ENCODE peak calls at places on chromosome 5, in four cellular contexts. One of them, this sample, is unnamed. For H3K4me1, the result is how much of the 10 kb centered on the place peaks cover.

GRCh38 chr5:85148701-85149100 is 764.0 kb upstream of the EDIL3 start:
- DNase-seq in psoas muscle: no peak
- DNase-seq in tibial artery: no peak
- DNase-seq in lower lobe of right lung: no peak
- DNase-seq in this sample: no peak

GRCh38 chr5:117255211-117256032 is 680.8 kb upstream of the SEMA6A start:
- DNase-seq in psoas muscle: no peak
- DNase-seq in tibial artery: no peak
- DNase-seq in lower lobe of right lung: no peak
- DNase-seq in this sample: no peak

GRCh38 chr5:94174748-94175411 is 433.5 kb upstream of the POU5F2 start:
- DNase-seq in psoas muscle: no peak
- DNase-seq in tibial artery: no peak
- DNase-seq in lower lobe of right lung: no peak
- DNase-seq in this sample: no peak

GRCh38 chr5:173283318-173284288 is 44.6 kb downstream of the STC2 start:
- DNase-seq in psoas muscle: peak
- DNase-seq in tibial artery: peak
- DNase-seq in lower lobe of right lung: peak
- DNase-seq in this sample: no peak

GRCh38 chr5:36705055-36705454 is 98.6 kb downstream of the SLC1A3 start:
- DNase-seq in psoas muscle: no peak
- DNase-seq in tibial artery: no peak
- DNase-seq in lower lobe of right lung: no peak
- DNase-seq in this sample: no peak

GRCh38 chr5:11491658-11492057 is 412.6 kb downstream of the CTNND2 start:
- DNase-seq in psoas muscle: no peak
- DNase-seq in tibial artery: no peak
- DNase-seq in lower lobe of right lung: no peak
- DNase-seq in this sample: no peak

GRCh38 chr5:67301285-67301904 is 104.8 kb upstream of the CD180 start:
- DNase-seq in psoas muscle: peak
- DNase-seq in tibial artery: peak
- DNase-seq in lower lobe of right lung: peak
- DNase-seq in this sample: peak

GRCh38 chr5:150043657-150044333 is 42.6 kb downstream of the CSF1R start:
- DNase-seq in psoas muscle: peak
- DNase-seq in tibial artery: no peak
- DNase-seq in lower lobe of right lung: no peak
- DNase-seq in this sample: no peak

GRCh38 chr5:72108200-72109050 is 1.1 kb downstream of the MAP1B start:
- DNase-seq in psoas muscle: peak
- DNase-seq in tibial artery: peak
- DNase-seq in lower lobe of right lung: peak
- DNase-seq in this sample: peak

GRCh38 chr5:143177263-143177994 is 226.1 kb downstream of the NR3C1 start:
- DNase-seq in psoas muscle: peak
- DNase-seq in tibial artery: peak
- DNase-seq in lower lobe of right lung: no peak
- DNase-seq in this sample: peak

GRCh38 chr5:143248391-143248790 is 155.1 kb downstream of the NR3C1 start:
- DNase-seq in psoas muscle: no peak
- DNase-seq in tibial artery: no peak
- DNase-seq in lower lobe of right lung: no peak
- DNase-seq in this sample: no peak

GRCh38 chr5:133510634-133511262 is 101.6 kb downstream of the FSTL4 start:
- DNase-seq in psoas muscle: no peak
- DNase-seq in tibial artery: no peak
- DNase-seq in lower lobe of right lung: no peak
- DNase-seq in this sample: no peak

GRCh38 chr5:176533894-176534611 is 3.1 kb downstream of the RNF44 start:
- DNase-seq in psoas muscle: peak
- DNase-seq in tibial artery: no peak
- DNase-seq in lower lobe of right lung: peak
- DNase-seq in this sample: no peak

GRCh38 chr5:176535655-176536131 is 1.5 kb downstream of the RNF44 start:
- DNase-seq in psoas muscle: no peak
- DNase-seq in tibial artery: no peak
- DNase-seq in lower lobe of right lung: no peak
- DNase-seq in this sample: no peak

GRCh38 chr5:176535101-176535654 is 2.0 kb downstream of the RNF44 start:
- DNase-seq in psoas muscle: no peak
- DNase-seq in tibial artery: no peak
- DNase-seq in lower lobe of right lung: peak
- DNase-seq in this sample: no peak

GRCh38 chr5:176533390-176533789 is 3.8 kb downstream of the RNF44 start:
- DNase-seq in psoas muscle: no peak
- DNase-seq in tibial artery: no peak
- DNase-seq in lower lobe of right lung: peak
- DNase-seq in this sample: no peak

DNA sequence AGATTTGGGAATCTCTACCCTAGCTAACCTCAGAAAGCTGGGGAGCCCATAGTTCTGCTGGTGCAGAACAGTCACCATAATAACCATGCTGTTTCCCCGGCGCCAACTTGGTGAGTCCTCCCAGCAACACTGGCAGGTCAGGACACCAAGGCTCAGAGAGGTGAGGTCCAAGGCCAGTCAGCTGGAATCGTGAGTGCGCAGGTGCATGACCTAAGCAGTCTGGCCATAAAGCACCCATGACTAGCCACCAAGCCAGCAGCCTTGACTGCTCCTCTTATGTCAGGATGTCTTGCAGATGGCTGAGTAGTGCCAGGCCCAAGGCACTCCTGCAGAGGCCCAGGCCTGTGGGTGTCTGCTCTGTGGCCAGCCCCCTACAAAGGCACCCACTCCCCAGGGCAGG is 2.6 kb downstream of the RNF44 start:
- DNase-seq in psoas muscle: no peak
- DNase-seq in tibial artery: no peak
- DNase-seq in lower lobe of right lung: no peak
- DNase-seq in this sample: no peak
- H3K4me1 ChIP-seq in psoas muscle: under half
- H3K4me1 ChIP-seq in tibial artery: under half
- H3K4me1 ChIP-seq in lower lobe of right lung: half or more
- H3K4me1 ChIP-seq in this sample: under half

GRCh38 chr5:122421379-122422081 is 109.5 kb downstream of the SNCAIP start:
- DNase-seq in psoas muscle: no peak
- DNase-seq in tibial artery: no peak
- DNase-seq in lower lobe of right lung: no peak
- DNase-seq in this sample: no peak
- H3K4me3 ChIP-seq in psoas muscle: no peak
- H3K4me3 ChIP-seq in tibial artery: no peak
- H3K4me3 ChIP-seq in lower lobe of right lung: no peak
- H3K4me3 ChIP-seq in this sample: no peak

DNA sequence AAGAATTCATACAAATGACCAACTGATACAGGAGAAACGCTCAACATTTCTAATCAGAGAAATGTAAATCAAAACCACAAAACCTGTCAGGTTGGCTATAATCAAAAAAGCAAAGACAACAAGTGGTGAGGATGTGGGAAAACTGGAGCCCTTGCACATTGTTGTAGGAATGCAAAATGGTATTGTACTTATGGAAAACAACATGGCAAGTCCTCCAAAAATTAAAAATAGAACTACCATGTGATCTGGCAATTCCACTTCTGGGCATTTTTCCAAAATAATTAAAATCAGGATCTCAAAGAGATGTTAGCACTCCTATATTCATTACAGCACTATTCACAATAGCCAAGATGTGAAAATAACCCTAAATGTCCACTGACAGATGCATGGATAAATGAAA is 76.1 kb downstream of the FNIP1 start:
- DNase-seq in psoas muscle: no peak
- DNase-seq in tibial artery: no peak
- DNase-seq in lower lobe of right lung: no peak
- DNase-seq in this sample: no peak
- H3K4me1 ChIP-seq in psoas muscle: under half
- H3K4me1 ChIP-seq in tibial artery: under half
- H3K4me1 ChIP-seq in lower lobe of right lung: under half
- H3K4me1 ChIP-seq in this sample: under half

DNA sequence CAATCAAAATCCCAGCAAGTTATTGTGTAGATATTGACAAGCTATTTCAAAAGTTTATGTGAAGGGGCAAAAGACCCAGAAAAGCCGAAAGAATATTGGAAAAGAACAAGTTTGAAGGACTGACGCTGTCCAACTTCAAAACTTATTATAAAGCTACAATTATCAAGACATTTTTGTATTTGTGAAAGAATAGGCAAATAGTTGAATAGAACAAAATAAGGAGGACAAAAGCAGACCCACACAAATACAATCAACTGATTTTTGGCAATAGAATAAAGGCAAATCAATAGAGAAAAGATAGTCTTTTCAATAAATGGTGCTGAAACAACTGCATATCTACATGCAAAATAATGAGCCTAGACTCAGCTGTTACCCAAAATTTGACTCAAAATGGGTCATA is 807.7 kb upstream of the CDH6 start:
- DNase-seq in psoas muscle: no peak
- DNase-seq in tibial artery: no peak
- DNase-seq in lower lobe of right lung: no peak
- DNase-seq in this sample: no peak
- H3K4me3 ChIP-seq in psoas muscle: no peak
- H3K4me3 ChIP-seq in tibial artery: no peak
- H3K4me3 ChIP-seq in lower lobe of right lung: no peak
- H3K4me3 ChIP-seq in this sample: no peak

DNA sequence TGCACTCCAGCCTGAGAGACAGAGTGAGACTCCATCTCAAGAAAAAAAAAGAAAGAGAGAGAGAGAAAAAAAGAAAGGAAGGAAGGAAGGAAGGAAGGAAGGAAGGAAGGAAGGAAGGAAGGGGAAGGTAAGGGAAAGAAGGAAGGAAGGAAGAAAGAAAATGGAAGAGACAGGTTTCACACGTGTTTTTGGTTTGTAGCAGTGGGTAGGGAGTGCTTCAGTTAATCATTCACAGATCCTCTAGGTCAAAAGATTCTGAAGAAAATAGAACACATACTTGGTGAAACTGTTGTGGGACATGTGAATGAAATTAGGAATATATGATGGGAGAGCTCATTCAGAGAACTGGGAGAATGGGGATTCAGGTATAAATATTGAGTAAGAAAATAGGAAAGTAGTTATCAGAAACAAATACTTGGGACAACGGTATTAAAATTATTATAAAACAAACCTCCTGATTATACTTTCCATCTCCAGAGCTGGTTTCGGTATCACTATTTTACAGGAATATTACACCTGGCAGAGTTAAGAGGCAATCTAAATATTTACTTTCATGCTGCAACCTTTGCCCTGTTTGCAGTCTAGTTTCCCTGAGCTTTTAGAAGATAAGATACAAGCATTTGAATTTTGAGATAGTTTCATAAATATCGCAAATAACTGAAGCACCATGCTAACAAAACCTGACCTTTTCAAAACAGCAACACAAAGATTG is 37.2 kb downstream of the MARVELD2 start:
- DNase-seq in psoas muscle: no peak
- DNase-seq in tibial artery: no peak
- DNase-seq in lower lobe of right lung: no peak
- DNase-seq in this sample: no peak
- H3K4me1 ChIP-seq in psoas muscle: under half
- H3K4me1 ChIP-seq in tibial artery: under half
- H3K4me1 ChIP-seq in lower lobe of right lung: under half
- H3K4me1 ChIP-seq in this sample: under half

DNA sequence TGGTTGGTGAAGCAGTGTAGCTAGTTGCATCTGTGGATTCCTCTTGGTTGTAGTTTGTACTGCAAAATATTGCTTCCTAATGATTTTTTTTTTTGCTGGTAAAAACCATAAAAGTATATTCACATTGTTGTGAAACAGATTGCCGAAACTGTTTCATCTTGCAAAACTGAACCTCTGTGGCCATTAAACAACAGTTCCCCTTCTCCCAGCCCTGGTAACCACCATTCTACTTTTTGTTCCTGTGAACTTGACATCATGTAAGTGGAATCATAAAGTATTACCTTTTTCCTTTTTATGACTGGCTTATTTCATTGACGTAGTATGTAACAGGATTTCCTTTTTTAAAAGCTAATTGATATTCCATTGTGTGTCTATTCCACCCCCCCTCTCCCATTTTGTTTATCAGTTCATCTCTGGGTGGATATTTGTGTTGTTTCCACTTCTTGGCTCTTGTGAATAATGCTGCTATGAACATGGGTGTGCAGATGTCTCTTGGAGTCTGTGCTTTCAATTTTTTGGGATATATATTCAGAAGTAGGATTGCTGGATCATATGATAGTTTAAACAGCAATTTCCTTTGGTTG is 11.8 kb downstream of the SUB1 start:
- DNase-seq in psoas muscle: no peak
- DNase-seq in tibial artery: no peak
- DNase-seq in lower lobe of right lung: no peak
- DNase-seq in this sample: no peak
- H3K4me3 ChIP-seq in psoas muscle: no peak
- H3K4me3 ChIP-seq in tibial artery: no peak
- H3K4me3 ChIP-seq in lower lobe of right lung: no peak
- H3K4me3 ChIP-seq in this sample: no peak

DNA sequence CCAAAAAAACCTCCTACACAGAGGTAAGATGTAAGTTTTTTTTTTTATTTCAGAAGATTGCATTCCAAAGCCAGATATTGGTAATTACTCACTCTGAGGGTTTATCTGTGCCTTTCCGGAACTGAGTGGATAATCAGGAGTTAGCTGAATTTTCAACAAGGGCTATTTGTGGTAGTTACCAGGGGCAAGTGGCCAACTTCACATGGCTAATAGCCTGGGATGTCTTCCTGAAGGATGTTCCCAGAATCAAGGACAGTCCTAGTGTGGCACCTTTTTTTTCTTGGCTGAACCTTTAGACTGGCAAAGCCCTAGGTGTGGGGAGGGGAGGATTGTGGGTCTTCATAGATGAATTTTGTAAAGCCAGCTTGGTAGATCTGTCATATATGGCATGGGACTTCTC is 7.1 kb downstream of the LARP1 start:
- DNase-seq in psoas muscle: no peak
- DNase-seq in tibial artery: no peak
- DNase-seq in lower lobe of right lung: no peak
- DNase-seq in this sample: no peak
- H3K4me1 ChIP-seq in psoas muscle: half or more
- H3K4me1 ChIP-seq in tibial artery: under half
- H3K4me1 ChIP-seq in lower lobe of right lung: half or more
- H3K4me1 ChIP-seq in this sample: under half

GRCh38 chr5:78500028-78500427 is 139.6 kb downstream of the SCAMP1 start:
- DNase-seq in psoas muscle: no peak
- DNase-seq in tibial artery: no peak
- DNase-seq in lower lobe of right lung: no peak
- DNase-seq in this sample: no peak

GRCh38 chr5:78499485-78499884 is 139.1 kb downstream of the SCAMP1 start:
- DNase-seq in psoas muscle: no peak
- DNase-seq in tibial artery: no peak
- DNase-seq in lower lobe of right lung: no peak
- DNase-seq in this sample: no peak

GRCh38 chr5:78495800-78496199 is 135.4 kb downstream of the SCAMP1 start:
- DNase-seq in psoas muscle: no peak
- DNase-seq in tibial artery: no peak
- DNase-seq in lower lobe of right lung: no peak
- DNase-seq in this sample: no peak

GRCh38 chr5:78497573-78498533 is 137.4 kb downstream of the SCAMP1 start:
- DNase-seq in psoas muscle: no peak
- DNase-seq in tibial artery: no peak
- DNase-seq in lower lobe of right lung: no peak
- DNase-seq in this sample: no peak

DNA sequence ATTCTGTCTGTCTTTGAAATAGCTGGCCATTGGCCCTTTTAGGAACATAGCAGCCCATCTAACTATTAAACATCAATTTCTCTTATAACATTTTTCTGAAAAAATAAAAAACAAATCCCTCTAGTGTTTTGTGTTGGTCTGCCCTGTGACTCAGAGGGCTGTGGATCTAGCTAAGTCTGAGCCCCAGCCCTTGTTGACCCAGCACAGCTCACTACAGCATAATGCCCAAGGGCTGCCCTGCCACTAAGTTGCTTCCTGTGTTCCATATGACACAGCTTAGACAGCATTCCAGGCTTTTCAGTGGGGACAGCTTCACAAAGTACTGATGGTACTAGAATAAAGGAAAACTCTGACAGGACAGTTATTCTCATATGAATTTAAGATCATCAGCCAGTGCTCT is 136.0 kb downstream of the SCAMP1 start:
- DNase-seq in psoas muscle: no peak
- DNase-seq in tibial artery: no peak
- DNase-seq in lower lobe of right lung: no peak
- DNase-seq in this sample: no peak
- H3K4me3 ChIP-seq in psoas muscle: no peak
- H3K4me3 ChIP-seq in tibial artery: no peak
- H3K4me3 ChIP-seq in lower lobe of right lung: no peak
- H3K4me3 ChIP-seq in this sample: no peak